ENCODE peak calls at places on chromosome 15, in four cellular contexts. D is foreskin fibroblast, A is RWPE2, Q is coronary artery. L is an unnamed sample.
A peak's percentile ranks its signal among the peaks of the same experiment; 100 is the strongest.

GRCh38 chr15:82043130-82043673 is 2.6 kb downstream of the MEX3B start:
- DNase-seq in D (no peak), A (peak; percentile 74), Q (no peak), L (peak; percentile 71)

GRCh38 chr15:36527512-36528162 is 51.8 kb upstream of the CDIN1 start:
- DNase-seq in Q (no peak), D (no peak), A (no peak), L (no peak)

GRCh38 chr15:82942691-82943090 is 9.8 kb downstream of the HOMER2 start:
- DNase-seq in D (no peak), A (peak; percentile 97), Q (no peak), L (no peak)

GRCh38 chr15:31489801-31490646 is 163.4 kb downstream of the KLF13 start:
- DNase-seq in Q (peak; percentile 73), A (peak; percentile 53), D (peak; percentile 46), L (peak; percentile 67)

GRCh38 chr15:57323806-57324589 is 52.3 kb upstream of the CGNL1 start:
- DNase-seq in D (no peak), Q (no peak), A (peak; percentile 94), L (no peak)

GRCh38 chr15:82108489-82109078 is 62.8 kb upstream of the MEX3B start:
- DNase-seq in A (no peak), Q (no peak), D (no peak), L (no peak)

GRCh38 chr15:77877869-77878577 is 199.5 kb downstream of the TBC1D2B start:
- DNase-seq in Q (no peak), D (no peak), A (no peak), L (no peak)

GRCh38 chr15:83278191-83278590 is 6.3 kb downstream of the BNC1 start:
- DNase-seq in Q (no peak), D (no peak), A (no peak), L (no peak)

GRCh38 chr15:72835289-72835890 is 51.8 kb upstream of the ADPGK start:
- DNase-seq in D (no peak), A (peak; percentile 13), Q (peak; percentile 26), L (no peak)

GRCh38 chr15:36161781-36162212 is 417.6 kb upstream of the CDIN1 start:
- DNase-seq in A (no peak), D (peak; percentile 47), Q (no peak), L (no peak)

GRCh38 chr15:93694038-93694437 is 537.3 kb upstream of the MCTP2 start:
- DNase-seq in D (no peak), A (no peak), Q (no peak), L (no peak)

GRCh38 chr15:54707805-54708752 is 488.7 kb downstream of the RSL24D1 start:
- DNase-seq in D (no peak), A (no peak), Q (no peak), L (no peak)

GRCh38 chr15:69760890-69761568 is 308.4 kb downstream of the RPLP1 start:
- DNase-seq in A (peak; percentile 94), D (peak; percentile 96), Q (peak; percentile 85), L (no peak)

GRCh38 chr15:64842099-64842940 is 605 bp downstream of the PLEKHO2 start:
- DNase-seq in D (no peak), A (no peak), Q (peak; percentile 84), L (no peak)

GRCh38 chr15:64843996-64844395 is 2.3 kb downstream of the PLEKHO2 start:
- DNase-seq in Q (no peak), A (no peak), D (no peak), L (no peak)

GRCh38 chr15:64844576-64845140 is 2.9 kb downstream of the PLEKHO2 start:
- DNase-seq in Q (no peak), A (no peak), D (no peak), L (no peak)

GRCh38 chr15:64842986-64843561 is 1.4 kb downstream of the PLEKHO2 start:
- DNase-seq in Q (peak; percentile 84), A (no peak), D (no peak), L (no peak)

DNA sequence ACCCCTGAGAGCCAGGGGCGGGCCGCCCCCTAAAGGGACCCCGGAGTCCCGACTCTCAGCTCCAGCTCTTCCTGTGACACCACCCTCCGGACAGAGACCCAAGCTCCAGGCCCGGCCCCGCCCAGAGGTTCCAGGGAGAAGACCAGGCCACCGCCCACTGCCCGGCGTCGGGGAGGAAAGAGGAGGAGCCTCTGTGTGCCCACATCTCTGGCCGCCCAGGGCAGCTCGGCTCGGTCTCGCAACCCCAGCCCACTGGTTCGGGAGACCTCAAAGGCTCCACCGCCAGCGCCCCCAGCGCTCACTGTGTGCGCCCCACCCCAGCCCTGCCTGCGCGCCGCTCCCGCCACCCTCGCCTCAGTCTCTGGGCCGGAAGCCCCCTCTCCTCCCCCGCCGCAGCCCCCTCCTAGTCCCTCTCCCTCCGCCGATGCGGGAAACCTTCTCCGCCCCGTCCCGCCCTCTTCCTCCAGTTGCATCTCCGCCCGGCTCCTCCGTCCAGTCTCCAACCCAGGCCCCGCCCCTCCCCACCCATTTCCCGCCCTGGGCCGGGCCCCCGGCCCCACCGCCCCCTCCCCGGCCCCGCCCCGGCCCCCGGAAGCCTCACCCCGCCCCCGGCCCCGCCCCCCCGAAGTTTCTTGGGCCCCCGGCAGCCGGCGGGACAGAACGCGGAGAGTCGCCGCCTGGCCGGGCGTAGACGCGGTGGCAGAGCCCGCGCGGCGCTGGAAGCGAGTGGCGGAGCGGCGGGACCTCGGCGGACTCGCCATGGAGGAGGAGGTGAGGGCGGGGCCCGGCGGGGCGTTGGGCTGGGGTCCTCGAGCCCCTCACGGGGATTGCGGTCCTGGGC is at the start of gene PLEKHO2:
- DNase-seq in Q (peak; percentile 98), D (peak; percentile 94), A (peak; percentile 99), L (peak; percentile 95)
- TF ChIP-seq CTCF in Q (no peak), D (peak; percentile 6), A (peak; percentile 21), L (peak; percentile 53)

DNA sequence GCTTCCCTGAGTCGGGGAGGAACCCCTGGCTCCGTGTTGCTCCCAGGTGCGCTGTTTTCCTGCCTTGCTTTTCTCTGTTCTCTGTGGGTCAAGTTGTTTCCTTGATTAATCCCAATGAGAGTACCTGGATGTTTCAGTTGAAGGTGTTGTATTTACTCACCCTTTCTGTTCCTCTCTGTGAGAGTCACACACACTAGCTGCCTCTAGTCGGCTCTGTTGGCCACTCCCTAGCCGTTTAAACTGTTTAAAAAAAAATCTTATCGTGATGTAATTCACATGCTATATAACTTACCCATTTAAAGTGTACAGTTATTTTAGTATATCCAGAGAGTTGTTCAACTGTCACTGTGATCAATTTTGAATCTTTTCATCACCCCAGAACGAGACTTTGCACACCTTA is 74.0 kb downstream of the AKAP13 start:
- DNase-seq in A (no peak), D (no peak), Q (no peak), L (no peak)
- TF ChIP-seq CTCF in A (peak; percentile 23), D (no peak), Q (no peak), L (no peak)

GRCh38 chr15:38724827-38725226 is 160.2 kb upstream of the RASGRP1 start:
- DNase-seq in D (no peak), Q (no peak), A (no peak), L (no peak)
- TF ChIP-seq CTCF in D (no peak), Q (no peak), A (peak; percentile 22), L (no peak)

GRCh38 chr15:59688888-59689625 is at the start of gene BNIP2:
- DNase-seq in D (peak; percentile 98), Q (peak; percentile 100), A (peak; percentile 100), L (peak; percentile 99)
- TF ChIP-seq CTCF in D (no peak), Q (no peak), A (no peak), L (no peak)

GRCh38 chr15:76866716-76867321 is 38.3 kb downstream of the SCAPER start:
- DNase-seq in A (no peak), Q (no peak), D (peak; percentile 20), L (no peak)
- TF ChIP-seq CTCF in A (peak; percentile 89), Q (no peak), D (peak; percentile 58), L (peak; percentile 78)

GRCh38 chr15:59157398-59157797 is 49.2 kb upstream of the LDHAL6B start:
- DNase-seq in D (no peak), Q (no peak), A (peak; percentile 15), L (no peak)

GRCh38 chr15:59158701-59159034 is 48.0 kb upstream of the LDHAL6B start:
- DNase-seq in D (no peak), A (peak; percentile 29), Q (no peak), L (no peak)

GRCh38 chr15:59157840-59158700 is 48.6 kb upstream of the LDHAL6B start:
- DNase-seq in D (no peak), Q (no peak), A (peak; percentile 30), L (no peak)

GRCh38 chr15:59159210-59159609 is 47.4 kb upstream of the LDHAL6B start:
- DNase-seq in A (peak; percentile 69), D (no peak), Q (no peak), L (no peak)

DNA sequence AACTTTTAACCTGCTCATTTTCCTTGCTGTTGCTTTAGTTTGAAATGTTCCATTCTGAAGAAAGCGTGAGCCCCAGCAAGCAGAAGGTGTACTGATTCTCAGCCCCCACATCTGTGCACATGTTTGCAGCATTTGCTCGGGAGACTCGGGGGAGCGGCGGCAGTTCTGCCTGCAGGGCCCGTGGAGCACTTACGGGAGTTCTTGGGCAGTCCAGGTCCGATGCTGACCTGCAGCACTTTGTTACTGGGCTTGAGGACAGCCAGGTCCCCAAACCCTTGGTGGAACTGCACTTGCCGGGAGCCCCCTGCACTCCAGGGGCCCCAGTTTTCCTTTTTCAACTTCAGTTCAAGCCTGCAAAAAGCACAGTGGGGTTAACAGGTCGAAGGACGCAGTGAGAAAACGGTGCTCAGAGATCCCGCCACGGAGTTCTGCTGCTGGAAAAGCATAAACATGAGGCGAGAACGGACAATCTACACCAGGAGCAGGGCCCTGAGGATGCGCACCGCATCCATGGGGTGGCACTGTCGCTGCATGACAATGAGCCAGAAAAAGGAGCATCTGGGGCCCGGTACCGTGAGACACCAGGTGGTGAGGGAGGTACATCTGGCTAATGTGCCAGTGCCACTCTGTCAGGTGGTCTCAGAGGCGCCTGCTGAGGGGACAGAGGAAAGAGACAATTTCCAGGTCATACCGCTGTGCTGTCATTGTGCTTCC is 45.6 kb upstream of the LDHAL6B start:
- DNase-seq in Q (no peak), A (peak; percentile 68), D (no peak), L (no peak)
- TF ChIP-seq CTCF in Q (no peak), A (peak; percentile 74), D (peak; percentile 52), L (peak; percentile 69)

GRCh38 chr15:39549912-39550311 is 31.0 kb upstream of the THBS1 start:
- DNase-seq in A (no peak), D (no peak), Q (no peak), L (no peak)

GRCh38 chr15:39551476-39551875 is 29.4 kb upstream of the THBS1 start:
- DNase-seq in D (no peak), A (no peak), Q (no peak), L (no peak)

GRCh38 chr15:39553947-39554731 is 26.7 kb upstream of the THBS1 start:
- DNase-seq in Q (no peak), D (no peak), A (no peak), L (no peak)

GRCh38 chr15:39554746-39555387 is 26.0 kb upstream of the THBS1 start:
- DNase-seq in A (no peak), D (no peak), Q (no peak), L (no peak)

GRCh38 chr15:39552546-39552945 is 28.3 kb upstream of the THBS1 start:
- DNase-seq in Q (no peak), A (no peak), D (no peak), L (no peak)
- TF ChIP-seq CTCF in Q (no peak), A (no peak), D (no peak), L (no peak)

GRCh38 chr15:58611731-58612676 is 137.5 kb downstream of the ADAM10 start:
- DNase-seq in D (peak; percentile 5), Q (no peak), A (no peak), L (no peak)
- TF ChIP-seq CTCF in D (no peak), Q (no peak), A (no peak), L (no peak)

L was measured in type B pancreatic cell.